ENCODE peak calls at places on chromosomes 2 and 18, in five cellular contexts. One of them, this sample, is unnamed.
A peak's percentile ranks its signal among the peaks of the same experiment; 100 is the strongest.

GRCh38 chr2:43818761-43819160 is 19.9 kb downstream of the ABCG5 start:
- DNase-seq in H1: no peak
- DNase-seq in K562: peak; percentile 31
- DNase-seq in HepG2: no peak
- DNase-seq in GM12878: no peak
- DNase-seq in this sample: peak; percentile 10

GRCh38 chr2:44934962-44935853 is 6.3 kb upstream of the SIX3 start:
- DNase-seq in HepG2: peak; percentile 23
- DNase-seq in GM12878: no peak
- DNase-seq in H1: peak; percentile 80
- DNase-seq in K562: no peak
- DNase-seq in this sample: no peak

GRCh38 chr2:15271941-15272340 is 289.2 kb downstream of the NBAS start:
- DNase-seq in GM12878: no peak
- DNase-seq in K562: no peak
- DNase-seq in H1: no peak
- DNase-seq in HepG2: peak; percentile 11
- DNase-seq in this sample: no peak

GRCh38 chr18:57621252-57621607 is 406 bp downstream of the NARS1 start:
- DNase-seq in HepG2: no peak
- DNase-seq in GM12878: no peak
- DNase-seq in K562: no peak
- DNase-seq in H1: no peak
- DNase-seq in this sample: no peak

GRCh38 chr18:5600376-5601071 is 56.7 kb upstream of the EPB41L3 start:
- DNase-seq in K562: no peak
- DNase-seq in H1: no peak
- DNase-seq in GM12878: no peak
- DNase-seq in HepG2: peak; percentile 16
- DNase-seq in this sample: no peak

GRCh38 chr2:70920367-70920715 is 15.4 kb upstream of the ATP6V1B1 start:
- DNase-seq in HepG2: no peak
- DNase-seq in K562: no peak
- DNase-seq in GM12878: no peak
- DNase-seq in H1: peak; percentile 48
- DNase-seq in this sample: no peak

GRCh38 chr2:44230378-44230777 is 44.9 kb upstream of the SLC3A1 start:
- DNase-seq in K562: no peak
- DNase-seq in HepG2: no peak
- DNase-seq in H1: no peak
- DNase-seq in GM12878: no peak
- DNase-seq in this sample: no peak

GRCh38 chr2:60821587-60822302 is 59.6 kb upstream of the REL start:
- DNase-seq in GM12878: no peak
- DNase-seq in H1: no peak
- DNase-seq in K562: no peak
- DNase-seq in HepG2: no peak
- DNase-seq in this sample: no peak

GRCh38 chr18:53458944-53459580 is 765.4 kb downstream of the MBD2 start:
- DNase-seq in GM12878: no peak
- DNase-seq in HepG2: no peak
- DNase-seq in K562: no peak
- DNase-seq in H1: peak; percentile 47
- DNase-seq in this sample: no peak

GRCh38 chr2:35228584-35228983 is 1127.0 kb upstream of the CRIM1 start:
- DNase-seq in HepG2: no peak
- DNase-seq in H1: no peak
- DNase-seq in GM12878: no peak
- DNase-seq in K562: no peak
- DNase-seq in this sample: no peak

GRCh38 chr2:86671304-86671981 is 47.8 kb upstream of the RNF103 start:
- DNase-seq in GM12878: no peak
- DNase-seq in K562: no peak
- DNase-seq in H1: no peak
- DNase-seq in HepG2: peak; percentile 15
- DNase-seq in this sample: no peak

GRCh38 chr18:79413426-79413825 is 17.7 kb downstream of the NFATC1 start:
- DNase-seq in GM12878: no peak
- DNase-seq in K562: no peak
- DNase-seq in HepG2: no peak
- DNase-seq in H1: no peak
- DNase-seq in this sample: no peak

GRCh38 chr2:217805679-217806479 is 196.9 kb downstream of the TNS1 start:
- DNase-seq in K562: no peak
- DNase-seq in GM12878: no peak
- DNase-seq in H1: no peak
- DNase-seq in HepG2: no peak
- DNase-seq in this sample: no peak

GRCh38 chr2:135586148-135586547 is 54.9 kb downstream of the R3HDM1 start:
- DNase-seq in HepG2: no peak
- DNase-seq in H1: no peak
- DNase-seq in GM12878: no peak
- DNase-seq in K562: no peak
- DNase-seq in this sample: no peak

GRCh38 chr2:109382236-109382930 is 231.4 kb downstream of the SEPTIN10 start:
- DNase-seq in GM12878: no peak
- DNase-seq in K562: no peak
- DNase-seq in H1: peak; percentile 35
- DNase-seq in HepG2: no peak
- DNase-seq in this sample: no peak

DNA sequence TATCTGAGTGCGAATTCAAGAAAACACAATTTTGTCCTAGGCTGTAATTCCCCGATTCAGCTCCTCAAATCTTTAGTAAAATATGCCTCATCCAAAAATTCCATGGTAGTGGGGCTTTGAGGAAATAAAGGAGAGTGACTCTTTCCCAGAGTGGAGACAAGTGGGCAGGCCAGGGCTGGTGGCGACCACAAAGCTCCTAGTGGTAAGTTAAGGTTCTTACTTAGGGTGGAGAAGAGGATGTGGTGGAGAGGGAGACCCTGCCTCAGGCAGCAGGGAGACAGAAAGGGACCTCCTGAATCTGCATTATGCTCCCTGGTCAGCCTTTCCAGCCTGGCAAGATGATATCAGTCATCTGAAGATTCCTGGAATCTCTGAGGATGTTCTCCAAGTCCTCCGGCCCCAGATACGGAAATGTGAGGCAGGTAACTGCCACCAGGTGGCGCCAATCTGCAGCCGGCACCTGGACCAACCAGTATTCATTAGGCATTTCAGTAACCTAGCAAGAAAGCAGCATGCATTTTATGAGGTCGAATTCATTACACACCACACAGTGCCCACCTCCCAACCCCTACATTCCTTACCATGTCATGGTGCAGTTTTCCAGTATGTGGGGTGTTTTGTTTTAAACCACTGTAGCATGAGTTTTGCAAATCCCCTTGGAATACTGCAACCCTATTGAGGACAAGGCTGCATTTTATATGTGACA is 106.4 kb downstream of the POLE4 start:
- DNase-seq in HepG2: peak; percentile 32
- DNase-seq in H1: peak; percentile 90
- DNase-seq in K562: peak; percentile 65
- DNase-seq in GM12878: no peak
- DNase-seq in this sample: peak; percentile 31
- TF ChIP-seq SIN3A in HepG2: no peak
- TF ChIP-seq SIN3A in H1: no peak
- TF ChIP-seq SIN3A in K562: no peak
- TF ChIP-seq SIN3A in GM12878: no peak
- TF ChIP-seq SIN3A in this sample: no peak

GRCh38 chr2:29650634-29651097 is 270.7 kb downstream of the ALK start:
- DNase-seq in GM12878: no peak
- DNase-seq in HepG2: no peak
- DNase-seq in H1: no peak
- DNase-seq in K562: no peak
- DNase-seq in this sample: no peak
- TF ChIP-seq ATF3 in GM12878: no peak
- TF ChIP-seq ATF3 in HepG2: no peak
- TF ChIP-seq ATF3 in H1: no peak
- TF ChIP-seq ATF3 in K562: no peak
- TF ChIP-seq ATF3 in this sample: no peak

DNA sequence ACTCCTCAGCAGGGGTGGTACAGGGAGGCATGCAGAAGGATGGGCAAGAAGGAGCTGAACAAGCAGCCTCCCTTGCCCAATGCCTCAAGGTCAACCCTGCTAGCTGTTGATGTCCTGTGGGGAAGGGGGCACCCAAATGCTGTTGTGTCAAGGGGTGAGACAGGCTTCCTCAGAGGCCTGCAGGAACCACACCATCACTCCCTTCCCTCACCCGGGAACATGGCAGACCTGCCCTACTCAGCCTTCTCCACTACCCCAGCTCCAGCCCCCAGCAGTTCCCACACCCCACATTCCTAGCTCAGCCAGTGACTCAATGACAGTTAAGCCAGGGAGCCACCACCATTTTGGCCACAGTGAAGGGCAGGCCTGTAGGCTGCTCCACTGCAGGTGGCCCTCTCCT is 53.9 kb upstream of the RMP24 start:
- DNase-seq in HepG2: no peak
- DNase-seq in GM12878: no peak
- DNase-seq in K562: no peak
- DNase-seq in H1: no peak
- DNase-seq in this sample: no peak
- TF ChIP-seq SIN3A in HepG2: no peak
- TF ChIP-seq SIN3A in GM12878: no peak
- TF ChIP-seq SIN3A in K562: no peak
- TF ChIP-seq SIN3A in H1: no peak
- TF ChIP-seq SIN3A in this sample: no peak

DNA sequence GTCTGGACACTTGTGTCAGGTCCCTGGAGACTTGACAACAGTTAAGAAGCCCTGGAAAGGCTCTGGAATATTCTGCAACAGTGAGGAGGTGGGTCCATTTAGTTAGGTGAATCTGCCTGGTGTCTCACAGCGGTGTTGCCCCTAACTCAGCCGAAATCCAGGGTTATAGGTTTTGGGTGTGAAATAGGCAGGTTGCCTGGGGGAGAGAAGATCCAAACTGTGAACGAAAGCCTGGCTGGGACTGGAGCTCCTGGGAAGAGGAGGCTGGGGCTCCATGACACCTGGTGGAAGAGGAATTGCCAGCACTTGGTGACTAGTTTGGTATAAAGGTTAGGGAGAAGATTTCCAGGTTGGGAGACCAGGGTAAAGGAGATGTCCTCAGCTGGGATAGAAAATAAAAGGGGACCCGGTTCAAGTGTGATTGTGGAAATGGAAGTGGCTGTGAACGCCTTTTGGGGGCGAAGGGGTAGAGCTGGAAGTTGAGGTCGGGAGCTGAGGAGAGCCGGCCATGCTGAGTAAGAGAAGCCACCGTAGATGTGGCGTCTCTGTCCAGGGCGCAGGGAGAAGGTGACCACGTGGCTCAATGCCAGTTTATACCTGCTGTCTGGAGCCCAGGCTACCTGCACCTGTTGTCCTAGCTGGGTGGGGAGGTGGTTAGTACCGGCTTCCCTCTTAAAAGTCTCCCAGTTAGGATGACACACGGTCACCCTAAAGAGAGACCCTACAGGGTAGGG is 3.0 kb upstream of the GAREM2 start:
- DNase-seq in HepG2: no peak
- DNase-seq in K562: no peak
- DNase-seq in GM12878: no peak
- DNase-seq in H1: no peak
- DNase-seq in this sample: no peak
- TF ChIP-seq ATF3 in HepG2: no peak
- TF ChIP-seq ATF3 in K562: no peak
- TF ChIP-seq ATF3 in GM12878: no peak
- TF ChIP-seq ATF3 in H1: no peak
- TF ChIP-seq ATF3 in this sample: no peak

This sample was measured in HCT116.